ENCODE peak calls at places on chromosomes 1 and 21, in seven cellular contexts. One of them, this sample, is unnamed.

GRCh38 chr1:240190881-240191385 is 99.2 kb downstream of the FMN2 start:
- DNase-seq in AG09319: peak; percentile 97
- DNase-seq in NCI-H226: peak; percentile 51
- DNase-seq in Daoy: peak; percentile 76
- DNase-seq in lower lobe of right lung: no peak
- DNase-seq in choroid plexus epithelial cell: peak; percentile 91
- DNase-seq in EH: peak; percentile 95
- DNase-seq in this sample: no peak

GRCh38 chr1:94094466-94095111 is 26.4 kb downstream of the ABCA4 start:
- DNase-seq in EH: peak; percentile 85
- DNase-seq in NCI-H226: no peak
- DNase-seq in AG09319: peak; percentile 54
- DNase-seq in Daoy: peak; percentile 87
- DNase-seq in lower lobe of right lung: peak; percentile 59
- DNase-seq in choroid plexus epithelial cell: peak; percentile 95
- DNase-seq in this sample: no peak

GRCh38 chr1:150221552-150221951 is 14.4 kb downstream of the ANP32E start:
- DNase-seq in choroid plexus epithelial cell: peak; percentile 71
- DNase-seq in lower lobe of right lung: no peak
- DNase-seq in NCI-H226: no peak
- DNase-seq in EH: peak; percentile 50
- DNase-seq in AG09319: no peak
- DNase-seq in Daoy: no peak
- DNase-seq in this sample: no peak

GRCh38 chr1:20654104-20654690 is 7.0 kb downstream of the DDOST start:
- DNase-seq in choroid plexus epithelial cell: no peak
- DNase-seq in lower lobe of right lung: no peak
- DNase-seq in Daoy: no peak
- DNase-seq in EH: no peak
- DNase-seq in AG09319: no peak
- DNase-seq in NCI-H226: no peak
- DNase-seq in this sample: no peak

GRCh38 chr1:24042375-24042774 is 62.2 kb upstream of the SRSF10 start:
- DNase-seq in choroid plexus epithelial cell: no peak
- DNase-seq in EH: no peak
- DNase-seq in AG09319: no peak
- DNase-seq in lower lobe of right lung: no peak
- DNase-seq in NCI-H226: no peak
- DNase-seq in Daoy: no peak
- DNase-seq in this sample: no peak

GRCh38 chr1:19028110-19028509 is 71.6 kb upstream of the IFFO2 start:
- DNase-seq in NCI-H226: no peak
- DNase-seq in choroid plexus epithelial cell: no peak
- DNase-seq in lower lobe of right lung: no peak
- DNase-seq in Daoy: no peak
- DNase-seq in AG09319: no peak
- DNase-seq in EH: no peak
- DNase-seq in this sample: no peak

GRCh38 chr1:15969321-15969880 is 6.5 kb downstream of the ZBTB17 start:
- DNase-seq in choroid plexus epithelial cell: no peak
- DNase-seq in NCI-H226: no peak
- DNase-seq in EH: no peak
- DNase-seq in AG09319: no peak
- DNase-seq in Daoy: no peak
- DNase-seq in lower lobe of right lung: no peak
- DNase-seq in this sample: peak; percentile 27

GRCh38 chr21:29257701-29258100 is 41.0 kb upstream of the BACH1 start:
- DNase-seq in lower lobe of right lung: no peak
- DNase-seq in EH: no peak
- DNase-seq in NCI-H226: peak; percentile 18
- DNase-seq in Daoy: no peak
- DNase-seq in choroid plexus epithelial cell: no peak
- DNase-seq in AG09319: no peak
- DNase-seq in this sample: no peak